ENCODE peak calls at places on chromosomes 2 and 18, in four cellular contexts. One of them, this sample, is unnamed.

GRCh38 chr2:57396364-57397098 is 650.1 kb upstream of the VRK2 start:
- DNase-seq in K562: no peak
- DNase-seq in GM12878: no peak
- DNase-seq in HCT116: no peak
- DNase-seq in this sample: no peak

GRCh38 chr2:192070099-192070498 is 124.6 kb downstream of the TMEFF2 start:
- DNase-seq in K562: no peak
- DNase-seq in GM12878: no peak
- DNase-seq in HCT116: no peak
- DNase-seq in this sample: no peak

GRCh38 chr18:3935316-3935715 is 485.3 kb downstream of the TGIF1 start:
- DNase-seq in K562: no peak
- DNase-seq in GM12878: no peak
- DNase-seq in HCT116: no peak
- DNase-seq in this sample: no peak

GRCh38 chr2:218033590-218034496 is 31.0 kb upstream of the TNS1 start:
- DNase-seq in K562: no peak
- DNase-seq in GM12878: no peak
- DNase-seq in HCT116: no peak
- DNase-seq in this sample: no peak

GRCh38 chr2:23803275-23803964 is 123.5 kb downstream of the ATAD2B start:
- DNase-seq in K562: no peak
- DNase-seq in GM12878: no peak
- DNase-seq in HCT116: no peak
- DNase-seq in this sample: no peak

GRCh38 chr2:50014168-50014567 is 859.9 kb upstream of the FSHR start:
- DNase-seq in K562: no peak
- DNase-seq in GM12878: no peak
- DNase-seq in HCT116: no peak
- DNase-seq in this sample: no peak

GRCh38 chr2:172914277-172915003 is 161.2 kb upstream of the MAP3K20 start:
- DNase-seq in K562: no peak
- DNase-seq in GM12878: no peak
- DNase-seq in HCT116: no peak
- DNase-seq in this sample: no peak

GRCh38 chr2:176553685-176554106 is 284.5 kb downstream of the MTX2 start:
- DNase-seq in K562: no peak
- DNase-seq in GM12878: no peak
- DNase-seq in HCT116: peak; percentile 32
- DNase-seq in this sample: peak; percentile 78

GRCh38 chr2:190698895-190699294 is 50.0 kb downstream of the NAB1 start:
- DNase-seq in K562: no peak
- DNase-seq in GM12878: no peak
- DNase-seq in HCT116: no peak
- DNase-seq in this sample: no peak

GRCh38 chr2:217935245-217935879 is 67.4 kb downstream of the TNS1 start:
- DNase-seq in K562: no peak
- DNase-seq in GM12878: no peak
- DNase-seq in HCT116: no peak
- DNase-seq in this sample: no peak

GRCh38 chr2:127105656-127106456 is 1.1 kb downstream of the BIN1 start:
- DNase-seq in K562: no peak
- DNase-seq in GM12878: no peak
- DNase-seq in HCT116: no peak
- DNase-seq in this sample: peak; percentile 80

GRCh38 chr18:58541789-58542425 is 87.0 kb downstream of the ALPK2 start:
- DNase-seq in K562: no peak
- DNase-seq in GM12878: peak; percentile 91
- DNase-seq in HCT116: peak; percentile 88
- DNase-seq in this sample: no peak

GRCh38 chr2:239348563-239349447 is 52.0 kb downstream of the HDAC4 start:
- DNase-seq in K562: no peak
- DNase-seq in GM12878: no peak
- DNase-seq in HCT116: no peak
- DNase-seq in this sample: peak; percentile 74

GRCh38 chr2:120209427-120210233 is 13.6 kb downstream of the TMEM185B start:
- DNase-seq in K562: no peak
- DNase-seq in GM12878: no peak
- DNase-seq in HCT116: no peak
- DNase-seq in this sample: no peak

GRCh38 chr2:212898011-212898410 is 253.4 kb downstream of the IKZF2 start:
- DNase-seq in K562: no peak
- DNase-seq in GM12878: no peak
- DNase-seq in HCT116: no peak
- DNase-seq in this sample: no peak

GRCh38 chr2:555164-555922 is 121.9 kb downstream of the TMEM18 start:
- DNase-seq in K562: no peak
- DNase-seq in GM12878: no peak
- DNase-seq in HCT116: no peak
- DNase-seq in this sample: peak; percentile 44

GRCh38 chr2:8065191-8065590 is 616.7 kb upstream of the ID2 start:
- DNase-seq in K562: no peak
- DNase-seq in GM12878: no peak
- DNase-seq in HCT116: no peak
- DNase-seq in this sample: no peak

GRCh38 chr2:119011162-119011909 is 69.3 kb downstream of the MARCO start:
- DNase-seq in K562: peak; percentile 64
- DNase-seq in GM12878: no peak
- DNase-seq in HCT116: peak; percentile 16
- DNase-seq in this sample: peak; percentile 92

DNA sequence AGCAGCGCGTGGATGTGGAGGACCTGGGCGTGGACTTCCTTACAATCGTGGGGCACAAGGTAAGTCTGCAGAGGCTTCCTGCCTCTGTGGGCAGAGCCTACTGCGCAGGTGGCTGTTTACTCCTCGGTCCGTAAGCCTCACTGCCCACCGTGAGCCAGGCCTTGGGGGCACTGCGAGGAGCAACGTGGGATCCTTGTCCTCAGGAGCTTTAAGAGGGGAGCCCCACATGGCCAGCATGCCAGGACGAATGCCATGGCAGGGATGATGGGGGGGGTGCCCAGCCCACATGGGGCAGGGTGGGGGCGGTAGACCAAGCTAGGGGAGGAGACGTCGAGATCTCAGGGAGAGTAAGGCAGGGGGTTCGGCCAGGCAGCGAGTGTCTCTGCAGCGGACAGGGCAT is 18.0 kb upstream of the ESPNL start:
- DNase-seq in K562: no peak
- DNase-seq in GM12878: no peak
- DNase-seq in HCT116: no peak
- DNase-seq in this sample: no peak
- TF ChIP-seq ZBTB33 in K562: no peak
- TF ChIP-seq ZBTB33 in GM12878: no peak
- TF ChIP-seq ZBTB33 in HCT116: no peak
- TF ChIP-seq ZBTB33 in this sample: no peak

DNA sequence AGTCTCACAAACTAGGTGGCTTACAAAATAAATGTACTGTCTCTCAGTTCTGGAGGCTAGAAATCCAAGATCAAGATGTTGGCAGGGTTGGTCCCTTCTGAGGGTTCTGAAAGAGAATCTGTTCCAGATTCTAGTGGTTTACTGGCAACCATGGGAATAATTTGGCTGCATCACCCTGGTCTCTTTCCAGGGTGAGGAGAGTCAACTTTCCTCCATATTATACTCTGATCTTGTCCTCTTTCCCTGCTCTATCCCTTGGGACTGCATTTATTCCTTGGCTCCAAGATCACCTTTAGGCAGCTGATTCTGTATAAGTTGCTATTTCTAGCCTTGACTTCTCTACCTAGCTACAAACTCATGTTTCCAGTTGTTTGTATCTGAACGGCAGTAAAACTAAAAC is 35.2 kb downstream of the SLC40A1 start:
- DNase-seq in K562: no peak
- DNase-seq in GM12878: no peak
- DNase-seq in HCT116: no peak
- DNase-seq in this sample: no peak
- H3K27ac ChIP-seq in K562: no peak overlapping the region
- H3K27ac ChIP-seq in GM12878: no peak overlapping the region
- H3K27ac ChIP-seq in HCT116: no peak overlapping the region
- H3K27ac ChIP-seq in this sample: no peak overlapping the region

DNA sequence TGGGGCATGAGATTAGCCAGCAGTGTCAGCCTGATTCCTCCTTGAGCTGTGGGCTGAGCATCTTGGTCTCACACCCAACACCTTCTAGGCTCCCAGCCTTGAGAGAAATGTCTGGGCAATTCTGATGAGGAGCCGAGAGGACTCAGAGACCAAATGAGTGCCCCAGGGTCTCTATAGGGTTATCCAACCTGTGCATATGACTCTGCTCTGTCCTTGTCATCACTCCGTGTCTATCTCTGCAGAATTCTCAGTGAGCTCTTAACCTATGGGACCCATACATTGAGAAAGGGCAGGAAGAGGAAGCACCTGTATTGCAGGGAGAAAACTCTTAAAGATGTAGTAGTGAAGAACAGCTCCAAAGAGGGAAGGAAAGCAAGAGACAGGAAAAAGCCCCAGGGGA is 13.8 kb downstream of the BMP10 start:
- DNase-seq in K562: no peak
- DNase-seq in GM12878: no peak
- DNase-seq in HCT116: no peak
- DNase-seq in this sample: no peak
- TF ChIP-seq ZBTB33 in K562: no peak
- TF ChIP-seq ZBTB33 in GM12878: no peak
- TF ChIP-seq ZBTB33 in HCT116: no peak
- TF ChIP-seq ZBTB33 in this sample: no peak

GRCh38 chr2:226274143-226274542 is 525.5 kb downstream of the IRS1 start:
- DNase-seq in K562: no peak
- DNase-seq in GM12878: no peak
- DNase-seq in HCT116: no peak
- DNase-seq in this sample: no peak
- H3K27ac ChIP-seq in K562: no peak overlapping the region
- H3K27ac ChIP-seq in GM12878: no peak overlapping the region
- H3K27ac ChIP-seq in HCT116: no peak overlapping the region
- H3K27ac ChIP-seq in this sample: no peak overlapping the region

DNA sequence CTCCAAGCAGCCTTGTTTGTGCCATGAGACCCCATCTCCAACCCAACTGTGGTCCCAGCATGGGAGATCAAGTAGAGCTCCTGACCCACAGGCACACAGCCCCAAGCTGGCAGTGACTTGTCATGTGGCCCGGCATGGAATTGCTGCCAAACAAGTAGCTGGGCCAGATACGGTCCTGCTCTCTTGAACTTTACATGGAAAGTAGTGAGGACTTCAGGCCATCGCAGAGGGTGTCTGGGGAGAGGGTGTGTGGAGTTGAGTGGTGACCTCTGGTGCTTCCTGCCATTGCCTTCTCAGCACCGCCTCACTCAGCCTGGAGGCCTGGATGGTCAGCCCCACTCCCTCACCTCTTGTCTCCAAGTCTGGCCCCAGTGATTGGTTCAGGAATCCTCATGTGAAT is 10.9 kb upstream of the SLC4A3 start:
- DNase-seq in K562: no peak
- DNase-seq in GM12878: no peak
- DNase-seq in HCT116: no peak
- DNase-seq in this sample: no peak
- TF ChIP-seq ZBTB33 in K562: no peak
- TF ChIP-seq ZBTB33 in GM12878: no peak
- TF ChIP-seq ZBTB33 in HCT116: no peak
- TF ChIP-seq ZBTB33 in this sample: no peak

GRCh38 chr2:46964835-46965560 is 49.4 kb upstream of the MCFD2 start:
- DNase-seq in K562: no peak
- DNase-seq in GM12878: no peak
- DNase-seq in HCT116: no peak
- DNase-seq in this sample: no peak
- H3K27ac ChIP-seq in K562: no peak overlapping the region
- H3K27ac ChIP-seq in GM12878: no peak overlapping the region
- H3K27ac ChIP-seq in HCT116: no peak overlapping the region
- H3K27ac ChIP-seq in this sample: peak overlapping the region; percentile 54

DNA sequence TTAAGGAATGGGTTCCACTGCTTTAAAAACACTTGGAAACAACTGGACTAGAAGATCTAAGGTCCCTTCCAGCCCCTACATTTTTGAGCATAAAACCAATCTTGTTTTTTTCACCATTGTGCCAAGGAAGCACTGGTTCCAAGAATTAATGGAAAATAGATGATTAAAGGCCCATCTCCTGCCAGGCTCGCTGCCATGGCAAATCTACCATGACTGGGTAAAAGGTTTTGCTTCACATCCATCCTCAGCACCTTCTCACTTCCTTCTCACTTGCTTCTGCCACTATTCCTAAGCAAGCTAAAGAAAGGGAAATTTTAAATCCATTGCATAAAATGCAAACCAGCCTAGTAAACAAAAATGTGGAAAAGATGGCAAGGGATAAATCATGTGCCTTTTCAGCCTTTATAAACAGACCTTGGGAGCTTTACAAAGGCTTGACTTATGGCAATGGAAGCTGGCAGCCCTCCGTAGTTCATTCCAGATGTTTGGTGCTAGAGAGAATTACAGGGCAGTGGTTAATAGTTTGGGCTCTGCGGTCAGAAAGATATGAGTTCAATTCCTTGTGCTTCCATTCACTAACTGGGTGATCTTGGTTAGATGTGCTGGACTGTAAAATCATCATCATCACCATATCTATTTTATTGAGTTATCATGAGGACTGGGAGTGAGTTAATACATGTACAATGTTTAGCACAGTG is 27.0 kb upstream of the ST3GAL5 start:
- DNase-seq in K562: no peak
- DNase-seq in GM12878: no peak
- DNase-seq in HCT116: no peak
- DNase-seq in this sample: no peak
- TF ChIP-seq ZBTB33 in K562: no peak
- TF ChIP-seq ZBTB33 in GM12878: no peak
- TF ChIP-seq ZBTB33 in HCT116: no peak
- TF ChIP-seq ZBTB33 in this sample: no peak

GRCh38 chr2:10144771-10145518 is 22.4 kb downstream of the RRM2 start:
- DNase-seq in K562: no peak
- DNase-seq in GM12878: no peak
- DNase-seq in HCT116: no peak
- DNase-seq in this sample: no peak
- H3K27ac ChIP-seq in K562: no peak overlapping the region
- H3K27ac ChIP-seq in GM12878: no peak overlapping the region
- H3K27ac ChIP-seq in HCT116: no peak overlapping the region
- H3K27ac ChIP-seq in this sample: no peak overlapping the region

GRCh38 chr18:48529796-48530195 is 9.0 kb upstream of the CTIF start:
- DNase-seq in K562: no peak
- DNase-seq in GM12878: no peak
- DNase-seq in HCT116: no peak
- DNase-seq in this sample: no peak
- TF ChIP-seq ZBTB33 in K562: no peak
- TF ChIP-seq ZBTB33 in GM12878: no peak
- TF ChIP-seq ZBTB33 in HCT116: no peak
- TF ChIP-seq ZBTB33 in this sample: no peak